ENCODE peak calls at places on chromosome 10, in four cellular contexts. U is fibroblast of lung, F is iPS DF 6.9, J is colonic mucosa. D is an unnamed sample. For H3K36me3 and H3K4me1, the result is how much of the 10 kb centered on the place peaks cover.

GRCh38 chr10:119252051-119252465 is 44.7 kb downstream of the GRK5 start:
- DNase-seq in F (no peak), J (no peak), U (peak), D (no peak)

GRCh38 chr10:35335718-35336083 is 608 bp upstream of the CCNY start:
- DNase-seq in F (no peak), J (peak), U (peak), D (no peak)

GRCh38 chr10:80196270-80196949 is 8.9 kb downstream of the ANXA11 start:
- DNase-seq in F (no peak), U (peak), J (peak), D (peak)

GRCh38 chr10:98045785-98046389 is 15.5 kb upstream of the CRTAC1 start:
- DNase-seq in U (peak), J (peak), F (peak), D (peak)

GRCh38 chr10:118729200-118729599 is 25.6 kb downstream of the CACUL1 start:
- DNase-seq in F (no peak), J (no peak), U (no peak), D (no peak)

GRCh38 chr10:1160561-1160961 is 104.4 kb downstream of the WDR37 start:
- DNase-seq in U (no peak), J (no peak), F (no peak), D (no peak)

GRCh38 chr10:17756557-17757208 is 4.7 kb downstream of the TMEM236 start:
- DNase-seq in F (no peak), U (no peak), J (peak), D (no peak)

GRCh38 chr10:122407375-122408125 is 33.0 kb downstream of the PLEKHA1 start:
- DNase-seq in F (no peak), J (no peak), U (peak), D (no peak)

GRCh38 chr10:108112218-108112617 is 947.7 kb upstream of the SORCS1 start:
- DNase-seq in U (no peak), F (peak), J (no peak), D (no peak)

GRCh38 chr10:59523843-59524242 is 161.5 kb upstream of the FAM13C start:
- DNase-seq in J (no peak), F (no peak), U (no peak), D (no peak)

GRCh38 chr10:15120523-15120922 is 23.4 kb downstream of the RPP38 start:
- DNase-seq in F (no peak), U (peak), J (no peak), D (no peak)

GRCh38 chr10:22597142-22597541 is 117.2 kb downstream of the PIP4K2A start:
- DNase-seq in J (no peak), U (peak), F (no peak), D (no peak)

GRCh38 chr10:29304259-29305030 is 15.6 kb downstream of the LYZL1 start:
- DNase-seq in F (peak), U (peak), J (peak), D (peak)

GRCh38 chr10:122461729-122462532 is 578 bp downstream of the HTRA1 start:
- DNase-seq in F (no peak), U (peak), J (no peak), D (peak)

GRCh38 chr10:6348091-6348862 is 145.5 kb downstream of the PFKFB3 start:
- DNase-seq in F (no peak), J (peak), U (peak), D (no peak)

GRCh38 chr10:122780391-122780790 is 65.3 kb downstream of the CUZD1 start:
- DNase-seq in F (no peak), J (no peak), U (peak), D (no peak)

GRCh38 chr10:52979295-52980025 is 206.9 kb upstream of the MBL2 start:
- DNase-seq in J (no peak), F (no peak), U (no peak), D (no peak)

GRCh38 chr10:90288403-90288933 is 569.4 kb downstream of the HTR7 start:
- DNase-seq in F (peak), J (no peak), U (peak), D (no peak)

GRCh38 chr10:7626283-7626682 is 40.5 kb downstream of the ITIH5 start:
- DNase-seq in U (no peak), J (no peak), F (no peak), D (no peak)

GRCh38 chr10:131638049-131638448 is 262.8 kb upstream of the PPP2R2D start:
- DNase-seq in J (no peak), F (no peak), U (no peak), D (no peak)

GRCh38 chr10:8768341-8768740 is 713.9 kb downstream of the GATA3 start:
- DNase-seq in U (no peak), J (no peak), F (no peak), D (no peak)

GRCh38 chr10:108911814-108912541 is 1011.3 kb downstream of the XPNPEP1 start:
- DNase-seq in F (peak), U (peak), J (peak), D (peak)

GRCh38 chr10:970311-971149 is 17.7 kb upstream of the GTPBP4 start:
- DNase-seq in J (peak), F (no peak), U (no peak), D (peak)

GRCh38 chr10:33331020-33331557 is 3.4 kb downstream of the NRP1 start:
- DNase-seq in J (no peak), F (no peak), U (peak), D (no peak)

GRCh38 chr10:127464561-127464960 is 84.5 kb upstream of the NPS start:
- DNase-seq in J (no peak), F (no peak), U (no peak), D (no peak)

GRCh38 chr10:92494522-92494921 is 79.4 kb downstream of the IDE start:
- DNase-seq in U (no peak), J (no peak), F (no peak), D (no peak)
- H3K36me3 ChIP-seq in U (under half), J (under half), F (under half), D (under half)

DNA sequence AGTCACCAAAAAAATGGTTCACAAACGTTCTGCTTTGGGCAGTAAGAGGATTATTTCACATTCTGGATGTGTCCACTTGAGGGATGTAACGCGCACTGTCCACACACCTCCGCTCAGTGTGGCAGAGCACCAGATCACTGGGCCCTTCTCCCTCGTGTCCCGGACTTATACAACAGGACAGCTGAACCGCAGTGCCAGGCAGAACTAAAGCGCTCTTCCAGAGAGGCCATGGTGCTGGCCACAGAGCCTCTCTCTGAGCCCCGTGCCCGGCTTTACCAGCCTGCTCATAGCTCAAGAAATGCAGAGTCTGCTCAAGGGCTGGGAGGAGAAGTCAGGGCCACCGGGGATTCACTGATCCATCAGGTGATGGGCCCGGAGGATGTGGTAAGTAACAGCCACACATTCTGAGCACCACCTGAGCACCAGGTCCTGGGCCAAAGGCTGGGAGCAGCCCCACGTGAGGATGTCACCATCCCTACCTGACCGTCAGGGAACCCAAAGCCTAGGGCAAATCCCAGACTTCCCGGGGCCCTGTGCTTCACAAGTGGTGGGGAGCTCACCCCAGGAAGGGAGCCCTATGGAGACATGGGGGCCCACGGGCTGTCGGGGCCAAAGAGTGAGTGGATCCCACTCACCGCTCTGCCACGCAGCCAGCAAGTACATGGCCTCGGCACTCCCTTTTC is 74.9 kb downstream of the FAM53B start:
- DNase-seq in F (no peak), J (no peak), U (no peak), D (no peak)
- H3K4me1 ChIP-seq in F (under half), J (under half), U (under half), D (under half)

DNA sequence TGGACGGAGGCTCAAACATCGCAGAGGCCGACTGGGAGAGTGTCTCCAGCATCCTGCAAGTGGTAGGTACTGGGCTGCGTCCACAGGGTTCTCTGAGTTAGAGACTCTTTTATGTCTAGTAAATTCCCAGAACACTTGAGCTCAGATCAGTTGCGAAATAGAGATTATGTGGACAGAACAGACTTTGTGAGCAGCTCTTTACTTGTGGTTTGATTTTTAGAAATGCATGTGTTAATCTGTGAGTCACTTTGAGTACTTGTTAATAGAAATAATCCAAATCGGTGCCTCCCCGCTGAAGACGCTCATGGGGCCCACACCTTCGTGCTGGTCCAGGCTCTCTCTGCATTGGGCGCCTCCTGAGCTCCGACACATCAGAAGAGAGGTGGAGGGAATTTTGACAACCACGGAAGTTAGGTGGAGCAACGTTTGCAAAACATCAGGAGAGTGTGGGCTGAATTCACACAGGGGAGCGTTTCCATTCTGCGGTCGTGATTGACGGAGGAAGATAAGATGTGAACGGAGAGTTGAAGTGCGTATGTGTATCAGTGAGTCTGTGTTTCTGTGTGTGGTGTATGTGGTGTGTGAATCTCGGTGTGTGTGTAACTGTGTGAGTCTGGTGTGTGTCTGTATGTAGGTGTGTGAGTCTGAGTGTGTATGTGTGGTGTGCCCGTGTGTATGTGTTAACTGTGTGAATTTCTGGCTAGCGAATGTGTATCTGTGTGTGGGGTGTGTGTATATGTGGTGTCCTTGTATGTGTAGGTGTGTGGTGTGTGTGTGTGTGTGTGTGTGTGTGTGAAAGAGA is 32.1 kb downstream of the PFKP start:
- DNase-seq in F (no peak), U (peak), J (no peak), D (no peak)
- H3K36me3 ChIP-seq in F (under half), U (under half), J (under half), D (under half)

GRCh38 chr10:5293691-5294550 is 70.8 kb upstream of the UCN3 start:
- DNase-seq in F (peak), U (peak), J (peak), D (peak)

GRCh38 chr10:5288359-5288758 is 76.4 kb upstream of the UCN3 start:
- DNase-seq in J (no peak), F (no peak), U (no peak), D (no peak)

GRCh38 chr10:5291501-5292195 is 73.1 kb upstream of the UCN3 start:
- DNase-seq in F (no peak), U (peak), J (peak), D (no peak)

GRCh38 chr10:5297466-5297865 is 67.3 kb upstream of the UCN3 start:
- DNase-seq in J (no peak), U (no peak), F (no peak), D (no peak)

DNA sequence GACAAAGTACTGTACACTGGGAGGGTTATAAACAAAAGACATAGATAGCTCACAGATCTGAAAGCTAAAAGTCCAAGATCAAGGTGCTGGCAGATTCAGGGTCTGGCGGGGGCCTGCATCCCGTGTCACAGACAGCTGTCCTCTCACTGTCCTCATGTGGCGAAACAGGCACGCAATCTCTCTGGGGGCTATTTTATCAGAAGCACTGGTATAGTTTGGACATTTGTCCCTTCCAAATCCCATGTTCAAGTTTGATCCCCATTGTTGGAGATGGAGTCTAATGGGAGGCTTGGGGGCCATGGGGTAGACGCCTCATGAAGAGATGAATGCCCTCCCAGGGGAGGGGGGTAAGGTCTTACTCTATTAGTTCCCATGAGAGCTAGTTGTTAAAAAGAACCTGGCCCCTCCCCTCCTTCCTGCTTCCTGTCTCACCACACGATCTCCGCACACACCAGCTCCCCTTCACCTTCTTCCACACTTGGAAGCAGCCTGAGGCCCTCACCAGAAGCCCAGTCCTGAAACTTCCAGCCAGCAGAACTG is 72.5 kb upstream of the UCN3 start:
- DNase-seq in U (no peak), F (no peak), J (peak), D (no peak)
- H3K4me1 ChIP-seq in U (under half), F (under half), J (under half), D (under half)

GRCh38 chr10:84416245-84416555 is 87.8 kb downstream of the CCSER2 start:
- DNase-seq in J (no peak), F (no peak), U (no peak), D (no peak)
- H3K36me3 ChIP-seq in J (under half), F (under half), U (under half), D (under half)

GRCh38 chr10:95421782-95422181 is 131.0 kb upstream of the PDLIM1 start:
- DNase-seq in F (no peak), U (no peak), J (no peak), D (no peak)
- H3K4me1 ChIP-seq in F (under half), U (under half), J (under half), D (under half)

GRCh38 chr10:42549851-42550250 is 88.5 kb downstream of the ZNF33B start:
- DNase-seq in U (no peak), F (no peak), J (no peak), D (no peak)

GRCh38 chr10:42544945-42545344 is 93.4 kb downstream of the ZNF33B start:
- DNase-seq in J (no peak), F (no peak), U (no peak), D (no peak)

GRCh38 chr10:42548254-42548653 is 90.1 kb downstream of the ZNF33B start:
- DNase-seq in F (no peak), U (no peak), J (no peak), D (no peak)

DNA sequence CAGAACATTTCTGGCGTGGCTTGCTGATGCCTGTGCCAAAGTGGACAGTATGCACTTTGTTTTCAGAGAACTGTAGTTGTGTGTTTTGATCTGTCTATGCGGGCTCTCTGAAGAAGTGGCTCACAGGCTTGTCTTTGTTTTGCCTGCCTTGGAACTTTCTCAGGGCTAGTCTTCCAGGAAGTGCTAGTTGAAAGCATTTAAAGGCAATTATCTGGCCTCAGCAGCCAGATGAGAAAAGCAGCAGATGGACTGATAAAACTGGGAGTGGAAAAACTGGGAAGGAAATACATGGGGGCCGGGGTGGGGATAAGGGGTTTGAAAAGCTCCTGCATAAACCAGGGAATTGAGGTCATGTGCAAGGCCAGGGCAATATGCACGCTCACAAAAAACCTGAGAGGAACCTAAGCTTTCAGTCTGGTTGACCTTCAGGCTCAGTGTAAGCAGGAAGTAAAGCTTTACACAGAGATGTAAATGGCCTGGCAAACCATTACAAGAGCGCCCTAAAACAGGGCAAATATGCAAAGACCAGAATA is 94.5 kb downstream of the ZNF33B start:
- DNase-seq in J (no peak), U (no peak), F (no peak), D (no peak)
- H3K36me3 ChIP-seq in J (under half), U (under half), F (under half), D (under half)

DNA sequence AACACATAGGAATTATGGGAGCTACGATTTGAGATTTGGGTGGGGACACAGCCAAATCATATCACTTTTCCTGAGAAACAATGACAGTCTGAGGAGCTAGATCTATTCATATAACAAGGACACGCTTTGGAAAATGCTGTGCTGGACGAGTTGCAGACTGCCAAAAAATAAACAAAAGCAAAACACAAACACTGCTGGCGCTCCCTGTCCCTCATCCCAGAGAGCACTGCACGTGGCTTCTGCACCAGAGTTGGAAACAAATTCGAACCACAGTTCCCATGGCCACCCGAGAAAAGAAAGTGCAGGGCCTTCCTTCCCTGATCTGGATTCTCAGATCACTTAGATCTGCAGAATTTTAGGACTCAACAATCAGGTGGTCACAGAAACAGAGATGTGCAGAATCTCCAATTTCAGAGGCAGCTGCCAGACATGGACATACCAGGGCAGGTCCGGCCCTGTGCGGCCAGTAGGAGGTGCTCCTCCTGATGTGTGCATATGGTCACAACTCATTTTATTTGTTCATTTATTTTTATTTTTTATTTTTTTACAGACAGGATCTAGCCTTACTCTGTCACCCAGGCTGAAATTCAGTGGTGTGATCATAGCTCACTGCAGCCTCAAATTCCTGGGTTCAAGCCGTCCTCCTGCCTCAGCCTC is 35.1 kb upstream of the ECHDC3 start:
- DNase-seq in U (no peak), F (no peak), J (no peak), D (no peak)
- H3K4me1 ChIP-seq in U (under half), F (under half), J (under half), D (under half)